ENCODE peak calls at places on chromosomes 4 and X, in nine cellular contexts. D is fibroblast of lung, U is lung, G is HCT116, N is esophagus muscularis mucosa, Q is PC-3, J is IMR-90, A is pancreas, W is cardiac muscle cell. C is an unnamed sample. For H3K4me1 and H3K27me3, the result is how much of the 10 kb centered on the place peaks cover.

GRCh38 chr4:174425669-174426068 is 96.6 kb downstream of the HPGD start:
- DNase-seq in N (no peak), W (no peak), J (no peak), G (no peak), D (no peak), A (no peak), Q (no peak), U (no peak), C (no peak)

GRCh38 chr4:111449657-111450056 is 695.6 kb upstream of the FAM241A start:
- DNase-seq in A (no peak), Q (peak), D (no peak), U (no peak), W (no peak), G (no peak), J (peak), N (no peak), C (no peak)

GRCh38 chr4:23815351-23815750 is 74.5 kb downstream of the PPARGC1A start:
- DNase-seq in G (no peak), Q (no peak), U (no peak), W (no peak), D (no peak), J (no peak), N (no peak), A (no peak), C (no peak)

GRCh38 chrX:31209005-31209612 is 137.3 kb upstream of the FTHL17 start:
- DNase-seq in G (no peak), A (no peak), J (peak), Q (no peak), N (no peak), U (no peak), D (peak), W (no peak), C (no peak)

GRCh38 chrX:12065251-12065650 is 73.0 kb upstream of the FRMPD4 start:
- DNase-seq in W (peak), J (peak), U (no peak), N (no peak), G (no peak), A (no peak), D (peak), Q (peak), C (no peak)

GRCh38 chr4:140756292-140757219 is at the start of gene TBC1D9:
- DNase-seq in W (peak), N (no peak), D (peak), J (peak), G (peak), Q (peak), A (peak), U (peak), C (peak)

GRCh38 chr4:7757501-7758443 is 181.9 kb downstream of the AFAP1 start:
- DNase-seq in N (no peak), W (no peak), D (no peak), G (no peak), U (no peak), J (no peak), A (no peak), Q (no peak), C (no peak)

GRCh38 chr4:144449623-144450022 is 196.3 kb upstream of the HHIP start:
- DNase-seq in Q (peak), A (peak), N (no peak), W (peak), G (no peak), J (no peak), D (peak), U (no peak), C (no peak)

GRCh38 chrX:23820235-23820782 is 37.3 kb downstream of the SAT1 start:
- DNase-seq in U (no peak), W (peak), G (peak), A (no peak), J (no peak), N (no peak), D (peak), Q (peak), C (no peak)

GRCh38 chrX:22085969-22086368 is 53.8 kb downstream of the PHEX start:
- DNase-seq in A (no peak), W (no peak), G (no peak), D (no peak), Q (no peak), J (no peak), U (no peak), N (no peak), C (no peak)

GRCh38 chr4:54065282-54066087 is 1.1 kb upstream of the CHIC2 start:
- DNase-seq in Q (peak), U (no peak), N (no peak), A (no peak), W (peak), J (no peak), G (no peak), D (peak), C (peak)

GRCh38 chr4:98939892-98940298 is 11.0 kb upstream of the EIF4E start:
- DNase-seq in N (peak), D (peak), W (peak), A (no peak), Q (peak), J (peak), U (no peak), G (peak), C (no peak)

GRCh38 chr4:13547563-13548041 is 3.3 kb upstream of the NKX3-2 start:
- DNase-seq in G (no peak), Q (no peak), W (no peak), A (no peak), U (no peak), J (no peak), N (no peak), D (no peak), C (no peak)

GRCh38 chr4:174316546-174316945 is 32.8 kb downstream of the CEP44 start:
- DNase-seq in W (no peak), G (no peak), N (no peak), U (no peak), J (peak), Q (peak), D (peak), A (no peak), C (no peak)

GRCh38 chr4:24722026-24722568 is 73.3 kb upstream of the SOD3 start:
- DNase-seq in A (no peak), Q (no peak), G (no peak), N (no peak), J (no peak), D (no peak), W (no peak), U (peak), C (no peak)

GRCh38 chr4:2800691-2801596 is 8.1 kb downstream of the SH3BP2 start:
- DNase-seq in G (no peak), Q (no peak), D (peak), W (peak), U (peak), A (peak), N (no peak), J (peak), C (peak)

GRCh38 chrX:135170877-135171519 is at the start of gene CT55:
- DNase-seq in J (no peak), G (no peak), U (no peak), Q (no peak), N (no peak), D (no peak), A (peak), W (no peak), C (no peak)

GRCh38 chr4:24853142-24853541 is 57.8 kb downstream of the SOD3 start:
- DNase-seq in Q (peak), A (no peak), G (no peak), W (peak), J (peak), U (no peak), D (peak), N (no peak), C (no peak)

GRCh38 chr4:110183058-110183457 is 15.4 kb downstream of the ELOVL6 start:
- DNase-seq in Q (no peak), A (no peak), W (no peak), D (no peak), G (no peak), N (no peak), U (no peak), J (no peak), C (no peak)

GRCh38 chr4:138113819-138114415 is 128.2 kb downstream of the SLC7A11 start:
- DNase-seq in G (no peak), J (peak), U (no peak), Q (peak), N (no peak), D (peak), A (no peak), W (peak), C (no peak)

GRCh38 chrX:23497919-23498318 is 163.3 kb downstream of the PTCHD1 start:
- DNase-seq in D (no peak), W (no peak), U (no peak), Q (no peak), N (no peak), G (no peak), J (no peak), A (no peak), C (no peak)

GRCh38 chr4:186074189-186074588 is 5.2 kb downstream of the TLR3 start:
- DNase-seq in U (peak), G (no peak), W (no peak), N (no peak), Q (no peak), D (no peak), A (no peak), J (no peak), C (peak)

GRCh38 chr4:188023682-188024081 is 28.1 kb downstream of the ZFP42 start:
- DNase-seq in U (no peak), W (no peak), D (peak), Q (peak), J (peak), A (no peak), N (no peak), G (no peak), C (no peak)

GRCh38 chr4:87073570-87074470 is 139.0 kb downstream of the AFF1 start:
- DNase-seq in W (peak), D (no peak), J (peak), G (no peak), N (no peak), U (no peak), A (no peak), Q (peak), C (no peak)

GRCh38 chr4:129350800-129351199 is 254.8 kb downstream of the C4orf33 start:
- DNase-seq in Q (peak), W (no peak), G (no peak), J (no peak), A (no peak), N (no peak), D (no peak), U (peak), C (peak)

GRCh38 chr4:175996231-175996630 is 69.4 kb upstream of the WDR17 start:
- DNase-seq in U (no peak), W (no peak), D (no peak), A (no peak), G (no peak), N (no peak), Q (no peak), J (no peak), C (no peak)

GRCh38 chr4:24988776-24989175 is 42.0 kb downstream of the LGI2 start:
- DNase-seq in J (peak), N (no peak), D (peak), G (peak), W (peak), A (no peak), U (no peak), Q (peak), C (no peak)

GRCh38 chr4:153514001-153514526 is 47.9 kb downstream of the TMEM131L start:
- DNase-seq in U (no peak), W (peak), N (no peak), G (peak), J (peak), Q (peak), D (peak), A (no peak), C (no peak)

GRCh38 chr4:25786497-25787065 is 76.2 kb downstream of the SEL1L3 start:
- DNase-seq in Q (no peak), N (no peak), W (no peak), A (no peak), D (peak), U (no peak), G (no peak), J (peak), C (no peak)

DNA sequence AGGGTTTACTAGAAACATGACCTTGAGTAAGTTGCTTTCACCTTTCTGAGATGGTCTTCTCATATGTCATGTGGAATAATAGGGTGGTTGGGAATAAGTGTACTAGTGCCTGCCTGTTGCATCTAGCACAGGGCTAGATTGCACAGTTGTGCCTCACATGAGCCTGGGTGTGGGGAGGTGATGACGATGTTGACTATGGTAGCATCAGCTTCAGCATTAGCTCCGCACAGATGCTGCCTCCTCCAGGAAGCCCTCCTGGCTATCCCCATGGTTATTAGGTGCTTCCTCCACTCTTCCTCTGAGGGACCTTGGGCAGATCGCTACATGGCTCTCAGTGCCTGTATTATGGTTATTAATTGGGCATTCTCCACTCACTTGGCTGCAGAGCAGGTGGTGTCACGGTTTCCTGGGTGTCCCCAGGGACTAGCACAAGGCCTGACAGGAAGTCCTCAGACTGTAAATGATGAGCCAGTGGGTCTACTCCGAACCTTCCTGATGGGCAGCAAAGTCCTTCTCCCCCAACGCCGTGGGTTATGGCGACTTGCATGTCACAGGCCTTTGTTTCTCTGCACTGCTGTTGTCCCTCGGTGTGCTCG is 325.6 kb downstream of the ARHGAP10 start:
- DNase-seq in J (no peak), A (no peak), D (no peak), N (no peak), W (no peak), U (no peak), Q (no peak), G (no peak), C (no peak)
- H3K4me1 ChIP-seq in J (under half), A (under half), D (under half), N (half or more), W (under half), U (under half), Q (under half), G (under half), C (under half)

GRCh38 chrX:110224926-110225617 is 92.8 kb downstream of the AMMECR1 start:
- DNase-seq in D (no peak), W (no peak), G (no peak), Q (no peak), J (no peak), A (no peak), N (no peak), U (no peak), C (no peak)

GRCh38 chrX:110226931-110227330 is 91.0 kb downstream of the AMMECR1 start:
- DNase-seq in G (no peak), J (peak), A (no peak), Q (peak), W (no peak), D (peak), N (no peak), U (no peak), C (no peak)

GRCh38 chrX:110222497-110223257 is 95.2 kb downstream of the AMMECR1 start:
- DNase-seq in Q (no peak), D (no peak), N (no peak), G (no peak), U (no peak), W (no peak), A (no peak), J (no peak), C (no peak)

GRCh38 chrX:110228453-110228852 is 89.4 kb downstream of the AMMECR1 start:
- DNase-seq in Q (no peak), G (no peak), U (no peak), J (no peak), W (no peak), N (no peak), D (no peak), A (no peak), C (no peak)
- H3K27me3 ChIP-seq in Q (under half), G (under half), U (under half), J (under half), W (under half), N (under half), D (under half), A (under half), C (under half)

GRCh38 chr4:5757091-5757490 is 46.1 kb downstream of the EVC start:
- DNase-seq in W (no peak), D (no peak), G (no peak), A (no peak), N (no peak), Q (no peak), U (no peak), J (no peak), C (no peak)

GRCh38 chr4:5759236-5760075 is 48.5 kb downstream of the EVC start:
- DNase-seq in W (no peak), Q (no peak), D (no peak), G (no peak), N (no peak), A (no peak), U (no peak), J (no peak), C (no peak)

GRCh38 chr4:5757536-5757935 is 46.5 kb downstream of the EVC start:
- DNase-seq in W (no peak), D (no peak), G (no peak), Q (no peak), N (no peak), U (no peak), J (no peak), A (no peak), C (no peak)

GRCh38 chr4:5758741-5759140 is 47.7 kb downstream of the EVC start:
- DNase-seq in A (no peak), N (no peak), D (peak), U (no peak), Q (peak), G (peak), J (peak), W (peak), C (no peak)

DNA sequence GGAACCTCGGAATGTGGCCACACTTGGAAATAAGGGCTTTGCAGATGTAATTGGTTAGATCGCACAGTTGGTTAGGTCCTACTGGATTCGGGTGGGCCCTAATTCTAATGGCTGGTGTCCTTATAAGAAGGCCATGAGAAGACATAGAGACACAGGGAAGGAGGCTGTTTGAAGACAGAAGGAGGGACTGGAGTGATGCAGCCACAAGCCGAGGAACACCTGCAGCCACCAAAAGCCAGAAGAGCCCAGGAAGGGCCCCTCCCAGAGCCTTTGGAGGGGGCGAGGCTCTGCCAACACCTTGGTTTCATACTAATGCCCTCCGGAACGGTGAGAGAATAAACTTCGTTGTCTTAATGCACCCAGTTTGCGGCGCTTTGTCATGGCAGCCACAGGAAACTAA is 47.0 kb downstream of the EVC start:
- DNase-seq in N (no peak), D (no peak), A (no peak), U (no peak), G (no peak), J (no peak), W (no peak), Q (no peak), C (no peak)
- TF ChIP-seq CTCF in N (no peak), D (no peak), A (no peak), U (no peak), G (no peak), J (no peak), W (no peak), Q (no peak), C (no peak)

DNA sequence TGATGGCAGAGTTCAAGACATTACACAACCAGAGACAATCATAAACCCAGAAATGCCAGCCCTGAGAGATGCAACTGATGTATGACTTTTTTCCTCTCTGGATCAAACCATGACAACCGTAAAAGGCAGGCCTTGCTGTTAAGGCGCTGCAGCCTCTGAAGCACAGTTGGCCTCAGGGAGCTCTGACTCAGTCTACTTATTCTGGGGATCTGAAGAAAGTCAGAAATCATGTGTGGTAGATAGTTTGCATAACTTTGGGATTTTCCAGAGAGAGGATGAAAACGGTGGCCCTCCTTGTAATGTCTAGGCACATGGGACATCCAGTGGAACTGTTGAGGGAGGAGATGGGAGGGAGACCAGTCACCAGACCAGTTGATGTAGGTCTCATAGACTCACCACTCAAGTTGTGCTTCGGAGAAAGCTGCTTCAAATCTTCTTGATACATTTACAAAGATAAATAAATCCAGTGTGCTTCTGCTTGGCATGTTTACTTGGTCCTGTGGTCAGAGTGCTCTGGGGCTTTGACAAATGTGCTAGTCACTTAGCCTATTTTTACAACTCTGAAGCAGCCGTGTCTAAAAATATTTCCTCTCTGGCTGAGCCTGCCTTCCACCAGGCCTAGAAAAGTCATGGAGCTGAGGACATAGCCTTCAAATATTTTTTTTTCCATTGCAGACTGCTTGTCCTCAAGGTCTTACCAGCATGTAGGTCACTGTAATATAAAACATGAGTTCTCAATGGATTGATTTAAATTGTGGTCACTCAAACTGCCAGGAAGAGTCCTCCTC is 7.5 kb downstream of the HADH start:
- DNase-seq in Q (peak), J (peak), U (no peak), W (no peak), N (no peak), D (peak), A (no peak), G (no peak), C (no peak)
- H3K4me1 ChIP-seq in Q (under half), J (under half), U (under half), W (under half), N (half or more), D (under half), A (under half), G (under half), C (under half)

GRCh38 chrX:84710611-84711010 is 208.4 kb upstream of the HDX start:
- DNase-seq in Q (no peak), A (no peak), G (no peak), D (no peak), W (no peak), N (no peak), J (no peak), U (no peak), C (no peak)
- H3K27me3 ChIP-seq in Q (under half), A (under half), G (under half), D (under half), W (under half), N (under half), J (under half), U (under half), C (under half)

C was measured in thyroid gland.